ENCODE peak calls at places on chromosomes 2 and 18, in six cellular contexts. F is testis; T is activated T-helper 1 cell treated with anti-CD3 and anti-CD28 coated beads, Interleukin-2, amount 50 U/mL, for 16 hours; H is aorta; O is activated naive CD4-positive, alpha-beta T cell treated with anti-CD3 and anti-CD28 coated beads, Interleukin-2, amount 10 ng/mL, durations not matched to agents 7 days and 5 days; N is foreskin fibroblast. P is an unnamed sample.

GRCh38 chr2:226185613-226186211 is 613.9 kb downstream of the IRS1 start:
- DNase-seq in N (peak), O (no peak), T (no peak), H (no peak), F (no peak), P (peak)

GRCh38 chr2:24083567-24084385 is 858 bp downstream of the TP53I3 start:
- DNase-seq in T (no peak), H (no peak), F (peak), O (peak), N (peak), P (peak)

GRCh38 chr2:231522418-231523180 is 7.6 kb downstream of the NMUR1 start:
- DNase-seq in N (no peak), O (no peak), H (no peak), T (no peak), F (no peak), P (no peak)

GRCh38 chr2:112646102-112646719 is 472 bp downstream of the SLC20A1 start:
- DNase-seq in O (peak), T (peak), F (peak), H (peak), N (no peak), P (no peak)

GRCh38 chr18:50268022-50268747 is 1.9 kb upstream of the CFAP53 start:
- DNase-seq in T (peak), H (peak), O (peak), N (peak), F (peak), P (no peak)

GRCh38 chr2:10504370-10504993 is 56.4 kb upstream of the ODC1 start:
- DNase-seq in F (no peak), O (no peak), N (no peak), T (no peak), H (no peak), P (no peak)

GRCh38 chr2:105934467-105934866 is 189.8 kb downstream of the NCK2 start:
- DNase-seq in N (no peak), O (peak), H (no peak), T (no peak), F (no peak), P (no peak)

GRCh38 chr2:63078852-63079606 is 28.4 kb downstream of the OTX1 start:
- DNase-seq in N (peak), T (no peak), F (no peak), O (no peak), H (no peak), P (peak)

GRCh38 chr2:220696280-220696669 is 875.8 kb downstream of the EPHA4 start:
- DNase-seq in H (no peak), T (no peak), N (no peak), F (no peak), O (no peak), P (no peak)

GRCh38 chr2:26274058-26274613 is 29.4 kb downstream of the HADHB start:
- DNase-seq in H (no peak), T (no peak), N (peak), F (peak), O (no peak), P (peak)

GRCh38 chr18:11909597-11910026 is 1.5 kb upstream of the MPPE1 start:
- DNase-seq in T (no peak), N (peak), O (no peak), H (no peak), F (no peak), P (peak)

GRCh38 chr18:36035253-36035652 is 32.1 kb downstream of the RPRD1A start:
- DNase-seq in H (no peak), O (no peak), N (peak), T (no peak), F (no peak), P (peak)

GRCh38 chr18:23136326-23137092 is 1.2 kb downstream of the CABLES1 start:
- DNase-seq in O (peak), F (peak), N (peak), H (peak), T (no peak), P (no peak)

GRCh38 chr18:62331581-62332436 is 6.7 kb downstream of the TNFRSF11A start:
- DNase-seq in H (no peak), N (no peak), F (no peak), O (no peak), T (no peak), P (no peak)

GRCh38 chr2:219308142-219309093 is 783 bp downstream of the PTPRN start:
- DNase-seq in T (peak), H (peak), F (peak), N (peak), O (peak), P (peak)

GRCh38 chr2:172613035-172613434 is 57.1 kb downstream of the PDK1 start:
- DNase-seq in T (no peak), N (peak), H (no peak), F (no peak), O (no peak), P (no peak)

GRCh38 chr18:55694291-55694690 is 106.3 kb upstream of the TCF4 start:
- DNase-seq in N (peak), H (no peak), O (no peak), T (no peak), F (no peak), P (peak)

GRCh38 chr18:29063346-29063745 is 886.4 kb upstream of the CDH2 start:
- DNase-seq in H (no peak), N (no peak), T (no peak), F (no peak), O (no peak), P (no peak)

GRCh38 chr2:190023860-190024259 is 38.7 kb downstream of the MSTN start:
- DNase-seq in F (no peak), T (no peak), H (no peak), N (peak), O (no peak), P (peak)

GRCh38 chr18:48838921-48839818 is 111.6 kb downstream of the SMAD7 start:
- DNase-seq in N (peak), O (no peak), H (peak), F (no peak), T (no peak), P (peak)

GRCh38 chr2:170848587-170848986 is 31.9 kb downstream of the GAD1 start:
- DNase-seq in H (no peak), N (peak), O (no peak), F (no peak), T (no peak), P (peak)

P was measured in HFFc6.